ENCODE peak calls at places on chromosome 15, in four cellular contexts. One of them, this sample, is unnamed.

GRCh38 chr15:49888341-49888693 is 230.7 kb downstream of the ATP8B4 start:
- DNase-seq in cardiac muscle cell: no peak
- DNase-seq in astrocyte: no peak
- DNase-seq in neural progenitor cell: no peak
- DNase-seq in this sample: no peak

GRCh38 chr15:77513226-77513625 is 92.5 kb downstream of the HMG20A start:
- DNase-seq in cardiac muscle cell: no peak
- DNase-seq in astrocyte: peak; percentile 11
- DNase-seq in neural progenitor cell: no peak
- DNase-seq in this sample: no peak

GRCh38 chr15:60392986-60393811 is 4.6 kb downstream of the ANXA2 start:
- DNase-seq in cardiac muscle cell: no peak
- DNase-seq in astrocyte: peak; percentile 98
- DNase-seq in neural progenitor cell: no peak
- DNase-seq in this sample: peak; percentile 99

GRCh38 chr15:61383421-61383820 is 154.3 kb upstream of the RORA start:
- DNase-seq in cardiac muscle cell: no peak
- DNase-seq in astrocyte: peak; percentile 8
- DNase-seq in neural progenitor cell: no peak
- DNase-seq in this sample: no peak

GRCh38 chr15:94666553-94666952 is 435.2 kb downstream of the MCTP2 start:
- DNase-seq in cardiac muscle cell: no peak
- DNase-seq in astrocyte: no peak
- DNase-seq in neural progenitor cell: no peak
- DNase-seq in this sample: no peak

GRCh38 chr15:28896944-28897343 is 11.2 kb downstream of the APBA2 start:
- DNase-seq in cardiac muscle cell: no peak
- DNase-seq in astrocyte: peak; percentile 96
- DNase-seq in neural progenitor cell: no peak
- DNase-seq in this sample: no peak

GRCh38 chr15:44710236-44711088 is 661 bp downstream of the PATL2 start:
- DNase-seq in cardiac muscle cell: no peak
- DNase-seq in astrocyte: peak; percentile 22
- DNase-seq in neural progenitor cell: no peak
- DNase-seq in this sample: no peak

GRCh38 chr15:70424937-70425411 is 327.3 kb upstream of the TLE3 start:
- DNase-seq in cardiac muscle cell: no peak
- DNase-seq in astrocyte: no peak
- DNase-seq in neural progenitor cell: no peak
- DNase-seq in this sample: no peak

GRCh38 chr15:94523873-94524272 is 292.5 kb downstream of the MCTP2 start:
- DNase-seq in cardiac muscle cell: no peak
- DNase-seq in astrocyte: no peak
- DNase-seq in neural progenitor cell: no peak
- DNase-seq in this sample: no peak

GRCh38 chr15:91867581-91868026 is 14.1 kb downstream of the SLCO3A1 start:
- DNase-seq in cardiac muscle cell: no peak
- DNase-seq in astrocyte: peak; percentile 90
- DNase-seq in neural progenitor cell: no peak
- DNase-seq in this sample: peak; percentile 100

GRCh38 chr15:29364429-29365078 is 94.9 kb upstream of the NSMCE3 start:
- DNase-seq in cardiac muscle cell: peak; percentile 57
- DNase-seq in astrocyte: peak; percentile 89
- DNase-seq in neural progenitor cell: peak; percentile 34
- DNase-seq in this sample: no peak

GRCh38 chr15:78440375-78441373 is 2.7 kb downstream of the IREB2 start:
- DNase-seq in cardiac muscle cell: no peak
- DNase-seq in astrocyte: no peak
- DNase-seq in neural progenitor cell: no peak
- DNase-seq in this sample: no peak

GRCh38 chr15:49570672-49571071 is 49.9 kb downstream of the FAM227B start:
- DNase-seq in cardiac muscle cell: no peak
- DNase-seq in astrocyte: no peak
- DNase-seq in neural progenitor cell: no peak
- DNase-seq in this sample: no peak

GRCh38 chr15:46089438-46090044 is 454.7 kb downstream of the SQOR start:
- DNase-seq in cardiac muscle cell: no peak
- DNase-seq in astrocyte: no peak
- DNase-seq in neural progenitor cell: no peak
- DNase-seq in this sample: no peak

GRCh38 chr15:25333049-25333448 is 105.8 kb downstream of the UBE3A start:
- DNase-seq in cardiac muscle cell: no peak
- DNase-seq in astrocyte: peak; percentile 5
- DNase-seq in neural progenitor cell: no peak
- DNase-seq in this sample: no peak

GRCh38 chr15:93803406-93803805 is 428.0 kb upstream of the MCTP2 start:
- DNase-seq in cardiac muscle cell: no peak
- DNase-seq in astrocyte: no peak
- DNase-seq in neural progenitor cell: peak; percentile 14
- DNase-seq in this sample: no peak

GRCh38 chr15:90598053-90598577 is 68.4 kb downstream of the CRTC3 start:
- DNase-seq in cardiac muscle cell: no peak
- DNase-seq in astrocyte: no peak
- DNase-seq in neural progenitor cell: peak; percentile 40
- DNase-seq in this sample: no peak

GRCh38 chr15:92580933-92581445 is 74.6 kb downstream of the FAM174B start:
- DNase-seq in cardiac muscle cell: no peak
- DNase-seq in astrocyte: no peak
- DNase-seq in neural progenitor cell: no peak
- DNase-seq in this sample: no peak

GRCh38 chr15:31273258-31273941 is 53.2 kb upstream of the KLF13 start:
- DNase-seq in cardiac muscle cell: no peak
- DNase-seq in astrocyte: no peak
- DNase-seq in neural progenitor cell: peak; percentile 4
- DNase-seq in this sample: peak; percentile 59

GRCh38 chr15:48883699-48884098 is 5.8 kb downstream of the EID1 start:
- DNase-seq in cardiac muscle cell: no peak
- DNase-seq in astrocyte: no peak
- DNase-seq in neural progenitor cell: no peak
- DNase-seq in this sample: no peak

GRCh38 chr15:26443321-26443720 is 329.5 kb downstream of the GABRB3 start:
- DNase-seq in cardiac muscle cell: no peak
- DNase-seq in astrocyte: no peak
- DNase-seq in neural progenitor cell: no peak
- DNase-seq in this sample: no peak

GRCh38 chr15:23759964-23760363 is 72.9 kb upstream of the NDN start:
- DNase-seq in cardiac muscle cell: no peak
- DNase-seq in astrocyte: no peak
- DNase-seq in neural progenitor cell: peak; percentile 36
- DNase-seq in this sample: no peak

GRCh38 chr15:25727116-25727515 is 136.0 kb downstream of the ATP10A start:
- DNase-seq in cardiac muscle cell: no peak
- DNase-seq in astrocyte: no peak
- DNase-seq in neural progenitor cell: no peak
- DNase-seq in this sample: no peak

GRCh38 chr15:95887666-95888480 is 442.6 kb upstream of the NR2F2 start:
- DNase-seq in cardiac muscle cell: no peak
- DNase-seq in astrocyte: peak; percentile 4
- DNase-seq in neural progenitor cell: no peak
- DNase-seq in this sample: no peak

GRCh38 chr15:45640610-45641009 is 5.8 kb downstream of the SQOR start:
- DNase-seq in cardiac muscle cell: no peak
- DNase-seq in astrocyte: peak; percentile 88
- DNase-seq in neural progenitor cell: no peak
- DNase-seq in this sample: no peak

GRCh38 chr15:77599899-77600298 is 32.8 kb downstream of the LINGO1 start:
- DNase-seq in cardiac muscle cell: peak; percentile 87
- DNase-seq in astrocyte: no peak
- DNase-seq in neural progenitor cell: peak; percentile 52
- DNase-seq in this sample: no peak

GRCh38 chr15:48966595-48967301 is 3.0 kb upstream of the SHC4 start:
- DNase-seq in cardiac muscle cell: no peak
- DNase-seq in astrocyte: peak; percentile 87
- DNase-seq in neural progenitor cell: no peak
- DNase-seq in this sample: no peak

GRCh38 chr15:42444415-42445063 is 46.4 kb downstream of the ZNF106 start:
- DNase-seq in cardiac muscle cell: no peak
- DNase-seq in astrocyte: peak; percentile 6
- DNase-seq in neural progenitor cell: no peak
- DNase-seq in this sample: no peak

GRCh38 chr15:55700876-55701275 is 42.1 kb downstream of the PRTG start:
- DNase-seq in cardiac muscle cell: no peak
- DNase-seq in astrocyte: no peak
- DNase-seq in neural progenitor cell: no peak
- DNase-seq in this sample: no peak

GRCh38 chr15:58479941-58480340 is 48.1 kb downstream of the LIPC start:
- DNase-seq in cardiac muscle cell: no peak
- DNase-seq in astrocyte: peak; percentile 65
- DNase-seq in neural progenitor cell: no peak
- DNase-seq in this sample: no peak

GRCh38 chr15:48090666-48091065 is 30.1 kb upstream of the SLC24A5 start:
- DNase-seq in cardiac muscle cell: no peak
- DNase-seq in astrocyte: no peak
- DNase-seq in neural progenitor cell: no peak
- DNase-seq in this sample: no peak

GRCh38 chr15:74384566-74385441 is 17.4 kb upstream of the CYP11A1 start:
- DNase-seq in cardiac muscle cell: no peak
- DNase-seq in astrocyte: peak; percentile 74
- DNase-seq in neural progenitor cell: no peak
- DNase-seq in this sample: peak; percentile 96

GRCh38 chr15:55799287-55800212 is 56.6 kb upstream of the PRTG start:
- DNase-seq in cardiac muscle cell: peak; percentile 86
- DNase-seq in astrocyte: peak; percentile 25
- DNase-seq in neural progenitor cell: peak; percentile 80
- DNase-seq in this sample: no peak

GRCh38 chr15:89822030-89822429 is 7.4 kb upstream of the ANPEP start:
- DNase-seq in cardiac muscle cell: no peak
- DNase-seq in astrocyte: no peak
- DNase-seq in neural progenitor cell: no peak
- DNase-seq in this sample: no peak

GRCh38 chr15:62588930-62589655 is 424.0 kb upstream of the C2CD4B start:
- DNase-seq in cardiac muscle cell: no peak
- DNase-seq in astrocyte: peak; percentile 64
- DNase-seq in neural progenitor cell: no peak
- DNase-seq in this sample: no peak

GRCh38 chr15:91482799-91483198 is 370.7 kb upstream of the SLCO3A1 start:
- DNase-seq in cardiac muscle cell: no peak
- DNase-seq in astrocyte: no peak
- DNase-seq in neural progenitor cell: no peak
- DNase-seq in this sample: no peak

GRCh38 chr15:67178569-67179210 is 75.8 kb downstream of the AAGAB start:
- DNase-seq in cardiac muscle cell: peak; percentile 81
- DNase-seq in astrocyte: peak; percentile 99
- DNase-seq in neural progenitor cell: no peak
- DNase-seq in this sample: peak; percentile 81

GRCh38 chr15:67179411-67179995 is 75.0 kb downstream of the AAGAB start:
- DNase-seq in cardiac muscle cell: no peak
- DNase-seq in astrocyte: no peak
- DNase-seq in neural progenitor cell: no peak
- DNase-seq in this sample: no peak

GRCh38 chr15:67181221-67181639 is 73.2 kb downstream of the AAGAB start:
- DNase-seq in cardiac muscle cell: no peak
- DNase-seq in astrocyte: no peak
- DNase-seq in neural progenitor cell: no peak
- DNase-seq in this sample: peak; percentile 62

GRCh38 chr15:67180035-67180434 is 74.4 kb downstream of the AAGAB start:
- DNase-seq in cardiac muscle cell: no peak
- DNase-seq in astrocyte: no peak
- DNase-seq in neural progenitor cell: no peak
- DNase-seq in this sample: no peak

DNA sequence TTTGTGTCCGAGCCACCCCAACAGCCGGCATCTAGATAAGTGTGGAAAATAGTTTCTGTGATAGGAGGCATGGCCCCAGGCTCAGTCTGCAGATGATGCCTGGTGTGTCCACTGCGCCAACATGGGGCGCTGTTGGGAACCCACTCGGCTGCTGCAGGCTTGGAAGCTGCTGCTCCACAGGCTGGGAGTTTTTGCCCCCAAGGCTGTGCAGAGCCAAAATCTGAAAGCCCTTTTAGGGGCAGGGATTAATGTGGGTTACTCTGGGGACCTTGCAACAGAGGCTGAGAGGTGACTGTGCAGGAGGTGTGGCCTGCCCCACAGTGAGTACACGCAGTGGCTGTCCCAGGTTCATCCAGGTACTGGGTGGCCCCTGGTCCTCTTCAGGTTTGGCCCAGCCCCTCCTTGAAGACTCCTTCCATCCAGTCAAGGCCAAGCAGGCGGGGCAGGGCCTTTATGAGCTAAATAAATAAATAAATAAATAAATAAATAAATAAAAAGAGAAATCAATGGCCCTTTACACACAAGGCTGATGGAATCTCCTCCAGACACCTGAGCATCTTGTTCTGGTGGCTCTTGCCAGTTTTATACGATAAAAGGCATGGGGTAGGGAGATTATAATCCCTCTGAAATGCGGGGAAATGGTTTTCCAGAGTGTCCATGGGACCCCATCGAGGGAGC is 73.8 kb downstream of the AAGAB start:
- DNase-seq in cardiac muscle cell: no peak
- DNase-seq in astrocyte: no peak
- DNase-seq in neural progenitor cell: peak; percentile 30
- DNase-seq in this sample: no peak
- TF ChIP-seq CTCF in cardiac muscle cell: peak; percentile 12
- TF ChIP-seq CTCF in astrocyte: peak; percentile 6
- TF ChIP-seq CTCF in neural progenitor cell: peak; percentile 40
- TF ChIP-seq CTCF in this sample: no peak

DNA sequence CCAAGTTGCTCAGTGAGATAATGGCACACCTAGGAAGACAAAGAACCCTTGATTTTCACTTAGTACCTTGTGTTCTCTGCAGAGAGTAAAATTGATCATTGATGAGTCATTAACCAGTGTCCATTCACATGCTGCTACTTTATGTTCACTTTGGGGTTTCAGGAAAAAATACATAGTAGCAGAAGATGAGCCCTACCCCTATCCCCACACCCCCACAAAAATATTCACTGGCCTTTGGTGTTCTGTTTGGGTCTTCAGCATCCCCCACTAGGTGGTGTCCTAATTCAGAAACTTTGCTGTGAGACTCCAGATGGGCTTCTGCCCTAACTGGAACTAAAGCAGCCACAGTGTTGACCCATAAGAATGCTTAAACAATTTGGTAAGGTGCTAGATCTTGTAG is 178.8 kb downstream of the KLHL25 start:
- DNase-seq in cardiac muscle cell: peak; percentile 64
- DNase-seq in astrocyte: no peak
- DNase-seq in neural progenitor cell: peak; percentile 60
- DNase-seq in this sample: no peak
- H3K27ac ChIP-seq in cardiac muscle cell: peak overlapping the region; percentile 37
- H3K27ac ChIP-seq in astrocyte: no peak overlapping the region
- H3K27ac ChIP-seq in neural progenitor cell: peak overlapping the region; percentile 15
- H3K27ac ChIP-seq in this sample: peak overlapping the region; percentile 38

GRCh38 chr15:69161878-69162213 is 1.4 kb downstream of the GLCE start:
- DNase-seq in cardiac muscle cell: no peak
- DNase-seq in astrocyte: no peak
- DNase-seq in neural progenitor cell: no peak
- DNase-seq in this sample: no peak
- H3K4me1 ChIP-seq in cardiac muscle cell: peaks cover 7% of the 10 kb centered on the region
- H3K4me1 ChIP-seq in astrocyte: peaks cover 5% of the 10 kb centered on the region
- H3K4me1 ChIP-seq in neural progenitor cell: peaks cover 10% of the 10 kb centered on the region
- H3K4me1 ChIP-seq in this sample: peaks cover 9% of the 10 kb centered on the region

GRCh38 chr15:66287461-66288055 is 5.8 kb upstream of the DIS3L start:
- DNase-seq in cardiac muscle cell: peak; percentile 26
- DNase-seq in astrocyte: no peak
- DNase-seq in neural progenitor cell: peak; percentile 38
- DNase-seq in this sample: no peak
- TF ChIP-seq CTCF in cardiac muscle cell: peak; percentile 47
- TF ChIP-seq CTCF in astrocyte: peak; percentile 71
- TF ChIP-seq CTCF in neural progenitor cell: peak; percentile 61
- TF ChIP-seq CTCF in this sample: peak; percentile 97

This sample was measured in RWPE2.